ENCODE peak calls at places on chromosome 12, in four cellular contexts. One of them, this sample, is unnamed.

GRCh38 chr12:81465191-81465590 is 294.0 kb downstream of the PPFIA2 start:
- DNase-seq in A549: no peak
- DNase-seq in HepG2: no peak
- DNase-seq in K562: no peak
- DNase-seq in this sample: no peak

GRCh38 chr12:68349083-68349700 is 17.0 kb upstream of the MDM1 start:
- DNase-seq in K562: no peak
- DNase-seq in A549: no peak
- DNase-seq in HepG2: no peak
- DNase-seq in this sample: no peak

GRCh38 chr12:31597066-31597465 is 6.1 kb upstream of the DENND5B start:
- DNase-seq in HepG2: no peak
- DNase-seq in K562: no peak
- DNase-seq in A549: no peak
- DNase-seq in this sample: no peak

GRCh38 chr12:95837240-95838038 is 21.3 kb upstream of the SNRPF start:
- DNase-seq in A549: peak; percentile 84
- DNase-seq in K562: no peak
- DNase-seq in HepG2: no peak
- DNase-seq in this sample: no peak

GRCh38 chr12:79690156-79690605 is 583 bp downstream of the PAWR start:
- DNase-seq in HepG2: peak; percentile 14
- DNase-seq in K562: no peak
- DNase-seq in A549: peak; percentile 63
- DNase-seq in this sample: no peak

GRCh38 chr12:52377266-52377665 is 8.2 kb downstream of the KRT84 start:
- DNase-seq in K562: no peak
- DNase-seq in HepG2: no peak
- DNase-seq in A549: no peak
- DNase-seq in this sample: no peak

GRCh38 chr12:71441350-71441748 is 1.8 kb downstream of the LGR5 start:
- DNase-seq in K562: no peak
- DNase-seq in HepG2: no peak
- DNase-seq in A549: no peak
- DNase-seq in this sample: no peak

GRCh38 chr12:56212360-56212759 is 9.4 kb downstream of the RNF41 start:
- DNase-seq in A549: no peak
- DNase-seq in K562: no peak
- DNase-seq in HepG2: no peak
- DNase-seq in this sample: no peak

GRCh38 chr12:88338486-88338885 is 196.4 kb downstream of the TMTC3 start:
- DNase-seq in HepG2: no peak
- DNase-seq in K562: no peak
- DNase-seq in A549: no peak
- DNase-seq in this sample: no peak

GRCh38 chr12:110923692-110924334 is 3.4 kb upstream of the MYL2 start:
- DNase-seq in K562: no peak
- DNase-seq in HepG2: no peak
- DNase-seq in A549: no peak
- DNase-seq in this sample: no peak

GRCh38 chr12:105740970-105741725 is 397.6 kb downstream of the NUAK1 start:
- DNase-seq in K562: no peak
- DNase-seq in HepG2: no peak
- DNase-seq in A549: no peak
- DNase-seq in this sample: peak; percentile 66

GRCh38 chr12:51009038-51009437 is 17.1 kb downstream of the SLC11A2 start:
- DNase-seq in A549: no peak
- DNase-seq in HepG2: no peak
- DNase-seq in K562: no peak
- DNase-seq in this sample: no peak

GRCh38 chr12:82996168-82996812 is 309.6 kb downstream of the TMTC2 start:
- DNase-seq in HepG2: no peak
- DNase-seq in K562: no peak
- DNase-seq in A549: no peak
- DNase-seq in this sample: no peak

GRCh38 chr12:104570174-104570907 is 113.6 kb downstream of the CHST11 start:
- DNase-seq in K562: no peak
- DNase-seq in A549: no peak
- DNase-seq in HepG2: no peak
- DNase-seq in this sample: no peak

GRCh38 chr12:103657331-103657730 is 70.3 kb downstream of the STAB2 start:
- DNase-seq in HepG2: no peak
- DNase-seq in K562: no peak
- DNase-seq in A549: no peak
- DNase-seq in this sample: peak; percentile 26

GRCh38 chr12:4395818-4396217 is 16.3 kb upstream of the FGF23 start:
- DNase-seq in A549: no peak
- DNase-seq in HepG2: no peak
- DNase-seq in K562: no peak
- DNase-seq in this sample: no peak

GRCh38 chr12:50188875-50189575 is 21.9 kb upstream of the CERS5 start:
- DNase-seq in A549: no peak
- DNase-seq in HepG2: no peak
- DNase-seq in K562: no peak
- DNase-seq in this sample: no peak

GRCh38 chr12:127400231-127400630 is 866.7 kb upstream of the TMEM132C start:
- DNase-seq in A549: no peak
- DNase-seq in K562: no peak
- DNase-seq in HepG2: no peak
- DNase-seq in this sample: no peak

GRCh38 chr12:88300931-88301330 is 158.8 kb downstream of the TMTC3 start:
- DNase-seq in A549: peak; percentile 79
- DNase-seq in HepG2: peak; percentile 5
- DNase-seq in K562: no peak
- DNase-seq in this sample: no peak

GRCh38 chr12:117377758-117378157 is 16.3 kb upstream of the NOS1 start:
- DNase-seq in HepG2: no peak
- DNase-seq in K562: peak; percentile 47
- DNase-seq in A549: peak; percentile 42
- DNase-seq in this sample: peak; percentile 13

GRCh38 chr12:70809887-70810286 is 110.7 kb downstream of the PTPRR start:
- DNase-seq in K562: no peak
- DNase-seq in A549: no peak
- DNase-seq in HepG2: no peak
- DNase-seq in this sample: no peak

GRCh38 chr12:22321620-22322019 is 12.9 kb downstream of the ST8SIA1 start:
- DNase-seq in K562: no peak
- DNase-seq in A549: no peak
- DNase-seq in HepG2: no peak
- DNase-seq in this sample: no peak

GRCh38 chr12:112824701-112825100 is 33.2 kb downstream of the RPH3A start:
- DNase-seq in K562: no peak
- DNase-seq in A549: no peak
- DNase-seq in HepG2: no peak
- DNase-seq in this sample: no peak

GRCh38 chr12:4700621-4701026 is 19.6 kb upstream of the GALNT8 start:
- DNase-seq in HepG2: no peak
- DNase-seq in K562: no peak
- DNase-seq in A549: no peak
- DNase-seq in this sample: no peak

GRCh38 chr12:103742349-103742784 is 98.7 kb downstream of the NT5DC3 start:
- DNase-seq in K562: no peak
- DNase-seq in HepG2: no peak
- DNase-seq in A549: peak; percentile 49
- DNase-seq in this sample: peak; percentile 35

GRCh38 chr12:131644481-131644880 is 66.4 kb upstream of the SFSWAP start:
- DNase-seq in A549: no peak
- DNase-seq in HepG2: no peak
- DNase-seq in K562: no peak
- DNase-seq in this sample: peak; percentile 0

GRCh38 chr12:68321140-68321539 is 11.0 kb downstream of the MDM1 start:
- DNase-seq in K562: no peak
- DNase-seq in HepG2: no peak
- DNase-seq in A549: no peak
- DNase-seq in this sample: no peak

GRCh38 chr12:52090291-52090690 is 10.8 kb downstream of the SMIM41 start:
- DNase-seq in HepG2: no peak
- DNase-seq in K562: no peak
- DNase-seq in A549: no peak
- DNase-seq in this sample: no peak

GRCh38 chr12:105279460-105280056 is 43.6 kb upstream of the APPL2 start:
- DNase-seq in A549: peak; percentile 44
- DNase-seq in K562: peak; percentile 28
- DNase-seq in HepG2: peak; percentile 22
- DNase-seq in this sample: peak; percentile 53

GRCh38 chr12:28710882-28711281 is 438.2 kb upstream of the FAR2 start:
- DNase-seq in A549: no peak
- DNase-seq in K562: no peak
- DNase-seq in HepG2: no peak
- DNase-seq in this sample: no peak

GRCh38 chr12:89472508-89472907 is 52.1 kb downstream of the GALNT4 start:
- DNase-seq in A549: no peak
- DNase-seq in HepG2: no peak
- DNase-seq in K562: no peak
- DNase-seq in this sample: no peak

GRCh38 chr12:49838973-49839633 is 3.8 kb downstream of the BCDIN3D start:
- DNase-seq in K562: peak; percentile 44
- DNase-seq in HepG2: peak; percentile 43
- DNase-seq in A549: peak; percentile 58
- DNase-seq in this sample: peak; percentile 67

GRCh38 chr12:131239384-131240094 is 285.8 kb downstream of the ADGRD1 start:
- DNase-seq in K562: peak; percentile 26
- DNase-seq in HepG2: no peak
- DNase-seq in A549: no peak
- DNase-seq in this sample: no peak

GRCh38 chr12:69929531-69929930 is 104.5 kb downstream of the MYRFL start:
- DNase-seq in HepG2: no peak
- DNase-seq in A549: no peak
- DNase-seq in K562: no peak
- DNase-seq in this sample: no peak

GRCh38 chr12:124928095-124928911 is 13.9 kb upstream of the UBC start:
- DNase-seq in A549: peak; percentile 98
- DNase-seq in K562: no peak
- DNase-seq in HepG2: no peak
- DNase-seq in this sample: peak; percentile 94

GRCh38 chr12:84636801-84637285 is 275.8 kb downstream of the SLC6A15 start:
- DNase-seq in A549: no peak
- DNase-seq in K562: no peak
- DNase-seq in HepG2: no peak
- DNase-seq in this sample: no peak

GRCh38 chr12:129351481-129351880 is 498.2 kb downstream of the GLT1D1 start:
- DNase-seq in A549: no peak
- DNase-seq in K562: no peak
- DNase-seq in HepG2: no peak
- DNase-seq in this sample: no peak

GRCh38 chr12:113894717-113895116 is 71.4 kb downstream of the RBM19 start:
- DNase-seq in HepG2: no peak
- DNase-seq in A549: no peak
- DNase-seq in K562: no peak
- DNase-seq in this sample: no peak

DNA sequence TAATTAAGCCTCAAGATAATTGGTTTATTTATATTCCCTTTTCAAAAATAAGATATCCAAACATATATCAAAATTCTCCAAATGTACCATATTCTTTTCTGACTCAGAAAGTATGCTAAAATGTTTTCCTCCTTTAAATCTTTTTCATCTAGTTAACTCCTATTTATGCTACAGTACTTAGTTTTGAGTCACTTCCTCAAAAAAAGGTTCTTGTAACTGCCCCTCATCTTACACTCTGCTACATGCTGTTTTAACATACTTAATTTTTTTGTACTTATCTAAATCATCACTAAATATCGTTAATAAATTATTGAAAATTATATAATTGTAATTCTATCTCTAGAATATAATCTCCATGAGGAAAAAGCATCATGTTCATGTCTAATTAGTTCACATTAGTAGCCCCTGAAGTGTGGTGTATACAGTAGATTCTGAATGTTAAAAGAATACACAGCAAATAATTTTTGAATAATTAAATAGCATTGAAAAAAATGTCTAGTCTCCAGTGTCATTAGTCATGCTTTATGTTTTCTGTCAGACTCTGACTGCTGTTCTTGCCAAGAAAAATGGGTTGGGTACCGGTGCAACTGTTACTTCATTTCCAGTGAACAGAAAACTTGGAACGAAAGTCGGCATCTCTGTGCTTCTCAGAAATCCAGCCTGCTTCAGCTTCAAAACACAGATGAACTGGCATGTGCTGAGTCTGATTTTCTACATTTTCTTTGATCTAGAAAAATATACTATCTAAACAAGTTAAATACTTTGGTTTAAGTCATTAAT is 3.4 kb downstream of the KLRD1 start:
- DNase-seq in K562: no peak
- DNase-seq in A549: no peak
- DNase-seq in HepG2: no peak
- DNase-seq in this sample: peak; percentile 87
- H3K4me2 ChIP-seq in K562: no peak overlapping the region
- H3K4me2 ChIP-seq in A549: no peak overlapping the region
- H3K4me2 ChIP-seq in HepG2: no peak overlapping the region
- H3K4me2 ChIP-seq in this sample: peak overlapping the region; percentile 74

DNA sequence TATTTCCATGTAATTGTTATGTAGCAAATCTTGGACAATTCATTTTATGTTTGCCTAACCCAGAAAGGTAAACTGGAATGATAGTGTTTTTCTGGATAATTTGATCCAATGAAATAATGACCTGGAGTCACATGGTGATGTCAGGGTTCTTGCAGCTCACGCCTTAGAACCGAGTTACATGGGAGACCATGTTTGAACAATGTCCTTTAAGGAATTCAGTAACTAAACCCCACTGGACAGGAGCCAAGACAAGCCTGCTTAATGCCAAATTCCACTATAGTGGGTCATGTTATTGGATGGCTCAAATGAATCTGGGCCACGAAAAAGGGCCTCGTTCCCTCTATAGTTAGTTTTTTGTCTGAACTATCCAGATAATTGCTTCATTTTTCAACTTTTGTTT is 255.8 kb upstream of the HMGA2 start:
- DNase-seq in A549: peak; percentile 42
- DNase-seq in HepG2: no peak
- DNase-seq in K562: no peak
- DNase-seq in this sample: peak; percentile 23
- TF ChIP-seq JUN in A549: no peak
- TF ChIP-seq JUN in HepG2: no peak
- TF ChIP-seq JUN in K562: no peak
- TF ChIP-seq JUN in this sample: no peak

GRCh38 chr12:120674172-120674571 is 12.8 kb upstream of the MLEC start:
- DNase-seq in A549: no peak
- DNase-seq in HepG2: no peak
- DNase-seq in K562: no peak
- DNase-seq in this sample: no peak
- H3K4me2 ChIP-seq in A549: no peak overlapping the region
- H3K4me2 ChIP-seq in HepG2: no peak overlapping the region
- H3K4me2 ChIP-seq in K562: no peak overlapping the region
- H3K4me2 ChIP-seq in this sample: no peak overlapping the region

GRCh38 chr12:121805171-121805687 is 1.4 kb downstream of the SETD1B start:
- DNase-seq in A549: peak; percentile 70
- DNase-seq in HepG2: no peak
- DNase-seq in K562: no peak
- DNase-seq in this sample: peak; percentile 37

GRCh38 chr12:121803861-121804416 is at the start of gene SETD1B:
- DNase-seq in K562: peak; percentile 38
- DNase-seq in HepG2: no peak
- DNase-seq in A549: peak; percentile 76
- DNase-seq in this sample: peak; percentile 33

GRCh38 chr12:121805800-121806555 is 2.2 kb downstream of the SETD1B start:
- DNase-seq in A549: peak; percentile 48
- DNase-seq in HepG2: no peak
- DNase-seq in K562: no peak
- DNase-seq in this sample: no peak

GRCh38 chr12:121802843-121803698 is 738 bp upstream of the SETD1B start:
- DNase-seq in K562: peak; percentile 70
- DNase-seq in A549: peak; percentile 96
- DNase-seq in HepG2: peak; percentile 93
- DNase-seq in this sample: peak; percentile 97

GRCh38 chr12:121804417-121805111 is 755 bp downstream of the SETD1B start:
- DNase-seq in K562: no peak
- DNase-seq in A549: peak; percentile 65
- DNase-seq in HepG2: peak; percentile 55
- DNase-seq in this sample: peak; percentile 39
- TF ChIP-seq JUN in K562: no peak
- TF ChIP-seq JUN in A549: no peak
- TF ChIP-seq JUN in HepG2: no peak
- TF ChIP-seq JUN in this sample: no peak